ENCODE peak calls at places on chromosome 12, in seven cellular contexts. V, W, Z, O, Q, E and K are unnamed samples. For H3K4me1, the result is how much of the 10 kb centered on the place peaks cover.

GRCh38 chr12:112977641-112978040 is 678 bp upstream of the OAS2 start:
- DNase-seq in V (no peak), W (no peak), Z (no peak), O (no peak), Q (no peak), E (peak), K (no peak)

GRCh38 chr12:27865421-27865820 is 85.4 kb upstream of the MANSC4 start:
- DNase-seq in V (no peak), W (no peak), Z (peak), O (no peak), Q (no peak), E (no peak), K (no peak)

GRCh38 chr12:6341439-6342139 is at the start of gene TNFRSF1A:
- DNase-seq in V (peak), W (peak), Z (peak), O (peak), Q (no peak), E (peak), K (peak)

GRCh38 chr12:21483531-21483930 is 17.9 kb downstream of the RECQL start:
- DNase-seq in V (no peak), W (no peak), Z (no peak), O (no peak), Q (no peak), E (no peak), K (no peak)

GRCh38 chr12:31322651-31323248 is 3.2 kb downstream of the SINHCAF start:
- DNase-seq in V (no peak), W (peak), Z (peak), O (no peak), Q (no peak), E (no peak), K (peak)

GRCh38 chr12:2243275-2243674 is 190.5 kb downstream of the CACNA1C start:
- DNase-seq in V (no peak), W (peak), Z (no peak), O (no peak), Q (no peak), E (no peak), K (no peak)

GRCh38 chr12:28611115-28611435 is 420.8 kb downstream of the CCDC91 start:
- DNase-seq in V (no peak), W (no peak), Z (peak), O (no peak), Q (peak), E (no peak), K (no peak)

GRCh38 chr12:114655934-114656697 is 27.9 kb downstream of the TBX3 start:
- DNase-seq in V (no peak), W (peak), Z (peak), O (no peak), Q (peak), E (no peak), K (peak)

GRCh38 chr12:76083246-76083735 is 1.2 kb downstream of the NAP1L1 start:
- DNase-seq in V (no peak), W (no peak), Z (no peak), O (no peak), Q (no peak), E (no peak), K (no peak)

GRCh38 chr12:57755454-57756372 is 810 bp downstream of the MARCHF9 start:
- DNase-seq in V (peak), W (no peak), Z (no peak), O (peak), Q (no peak), E (peak), K (no peak)

DNA sequence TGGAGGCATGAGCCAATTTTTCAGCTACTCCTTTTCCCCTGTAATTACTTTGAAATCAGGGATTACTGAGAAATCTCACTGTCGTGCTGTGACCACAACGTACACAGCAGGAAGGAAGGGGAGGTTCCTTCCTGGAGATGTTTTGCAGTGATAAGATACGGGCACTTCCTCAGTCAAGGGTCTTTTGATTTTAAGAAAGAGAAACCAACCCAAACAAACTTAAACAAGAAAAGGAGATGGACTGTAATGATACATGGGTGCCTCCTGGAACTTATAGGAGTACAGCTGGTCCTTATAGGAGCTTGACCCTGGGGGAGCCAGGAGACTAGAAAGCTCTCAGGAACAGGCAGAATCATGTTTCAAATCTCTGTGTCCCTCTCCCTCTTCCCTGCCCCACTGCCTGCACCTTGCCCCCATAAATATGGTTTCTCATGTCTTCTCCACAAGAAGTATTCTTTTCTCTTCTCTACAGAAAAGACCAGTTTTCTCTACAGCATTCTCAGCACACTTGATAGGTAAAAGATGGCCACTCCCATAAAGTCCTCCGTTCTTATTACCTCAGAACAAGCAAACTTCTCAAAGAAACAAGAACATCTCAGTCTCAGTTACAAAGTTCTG is 281.1 kb upstream of the AMIGO2 start:
- DNase-seq in V (peak), W (peak), Z (peak), O (peak), Q (no peak), E (no peak), K (no peak)
- H3K4me3 ChIP-seq in V (peak), W (no peak), Z (no peak), O (peak), Q (no peak), E (no peak), K (no peak)

DNA sequence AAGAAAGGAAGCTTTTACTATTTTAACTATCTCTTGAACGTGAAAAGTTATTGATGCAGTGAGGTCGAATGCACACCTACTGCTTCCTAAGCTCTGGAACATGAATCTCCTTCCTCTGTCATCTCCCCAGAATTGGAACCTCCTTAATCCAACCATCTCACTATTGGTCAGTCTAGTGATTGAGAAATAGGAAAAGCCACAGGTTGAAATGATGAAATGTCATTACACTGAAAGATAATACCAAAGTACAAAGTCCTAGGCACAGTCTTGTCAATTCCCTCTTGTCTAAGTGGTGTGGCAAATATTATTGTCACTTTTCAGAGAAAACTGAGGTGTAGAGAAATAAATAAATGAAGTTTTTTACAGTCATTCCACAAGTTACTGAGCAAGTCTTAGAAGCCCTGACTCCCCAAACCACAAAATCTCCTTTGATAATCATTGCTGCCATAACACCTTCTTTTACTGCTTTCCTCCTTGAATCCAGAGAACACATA is 19.5 kb upstream of the HIGD1C start:
- DNase-seq in V (no peak), W (no peak), Z (no peak), O (no peak), Q (no peak), E (no peak), K (no peak)
- H3K4me1 ChIP-seq in V (under half), W (under half), Z (under half), O (under half), Q (under half), E (half or more), K (under half)

DNA sequence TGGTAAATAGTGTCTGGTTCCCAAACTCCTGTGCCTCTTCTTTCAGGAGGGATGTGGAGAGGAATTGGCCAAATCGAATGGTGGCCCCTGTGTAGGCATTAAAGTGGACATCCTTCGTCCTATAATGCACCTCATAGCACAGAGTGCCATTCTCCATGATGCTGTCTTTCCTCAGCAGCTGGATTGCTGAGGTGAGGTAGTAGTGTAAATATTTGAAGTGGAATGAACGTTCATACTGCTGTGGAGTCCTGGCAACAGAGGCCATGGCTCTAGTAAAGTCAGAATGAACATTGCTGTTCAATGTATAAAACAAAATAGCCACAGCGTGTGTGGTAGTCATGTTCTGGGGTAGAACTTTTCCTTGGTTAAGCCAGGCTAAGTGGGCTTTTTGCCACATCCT is 2.7 kb downstream of the ART4 start:
- DNase-seq in V (no peak), W (no peak), Z (no peak), O (no peak), Q (no peak), E (no peak), K (no peak)
- H3K4me3 ChIP-seq in V (no peak), W (no peak), Z (no peak), O (no peak), Q (no peak), E (no peak), K (no peak)

GRCh38 chr12:106670131-106670530 is 87.3 kb downstream of the RFX4 start:
- DNase-seq in V (no peak), W (no peak), Z (no peak), O (no peak), Q (no peak), E (no peak), K (no peak)
- H3K4me1 ChIP-seq in V (under half), W (under half), Z (under half), O (under half), Q (under half), E (under half), K (under half)

DNA sequence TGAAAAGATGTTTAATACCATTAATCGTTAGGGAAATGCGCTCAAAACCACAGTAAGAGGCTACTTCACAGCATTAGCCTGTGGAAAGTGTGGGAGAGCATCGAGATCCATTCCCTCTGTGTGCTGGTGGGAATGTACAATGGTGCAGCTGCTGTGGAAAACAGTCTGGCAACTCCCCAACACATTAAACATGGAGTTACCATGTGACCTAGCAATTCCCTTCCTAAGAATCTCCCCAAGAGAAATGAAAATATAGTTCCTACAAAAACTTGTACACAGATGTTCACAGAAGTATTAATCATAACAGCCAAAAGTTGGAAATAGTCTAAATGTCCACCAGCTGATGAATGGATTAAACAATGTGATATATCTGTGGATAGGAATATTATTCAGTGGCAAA is 23.8 kb downstream of the MLXIP start:
- DNase-seq in V (no peak), W (no peak), Z (peak), O (no peak), Q (no peak), E (no peak), K (no peak)
- H3K4me3 ChIP-seq in V (no peak), W (no peak), Z (no peak), O (no peak), Q (no peak), E (no peak), K (no peak)

GRCh38 chr12:53234236-53234635 is 2.2 kb upstream of the RARG start:
- DNase-seq in V (no peak), W (peak), Z (no peak), O (no peak), Q (no peak), E (peak), K (no peak)

GRCh38 chr12:53235164-53235563 is 3.2 kb upstream of the RARG start:
- DNase-seq in V (no peak), W (no peak), Z (no peak), O (no peak), Q (no peak), E (no peak), K (no peak)

GRCh38 chr12:53233671-53234091 is 1.7 kb upstream of the RARG start:
- DNase-seq in V (no peak), W (no peak), Z (no peak), O (no peak), Q (no peak), E (no peak), K (no peak)

GRCh38 chr12:53236443-53237111 is 4.6 kb upstream of the RARG start:
- DNase-seq in V (peak), W (no peak), Z (no peak), O (peak), Q (no peak), E (no peak), K (no peak)

DNA sequence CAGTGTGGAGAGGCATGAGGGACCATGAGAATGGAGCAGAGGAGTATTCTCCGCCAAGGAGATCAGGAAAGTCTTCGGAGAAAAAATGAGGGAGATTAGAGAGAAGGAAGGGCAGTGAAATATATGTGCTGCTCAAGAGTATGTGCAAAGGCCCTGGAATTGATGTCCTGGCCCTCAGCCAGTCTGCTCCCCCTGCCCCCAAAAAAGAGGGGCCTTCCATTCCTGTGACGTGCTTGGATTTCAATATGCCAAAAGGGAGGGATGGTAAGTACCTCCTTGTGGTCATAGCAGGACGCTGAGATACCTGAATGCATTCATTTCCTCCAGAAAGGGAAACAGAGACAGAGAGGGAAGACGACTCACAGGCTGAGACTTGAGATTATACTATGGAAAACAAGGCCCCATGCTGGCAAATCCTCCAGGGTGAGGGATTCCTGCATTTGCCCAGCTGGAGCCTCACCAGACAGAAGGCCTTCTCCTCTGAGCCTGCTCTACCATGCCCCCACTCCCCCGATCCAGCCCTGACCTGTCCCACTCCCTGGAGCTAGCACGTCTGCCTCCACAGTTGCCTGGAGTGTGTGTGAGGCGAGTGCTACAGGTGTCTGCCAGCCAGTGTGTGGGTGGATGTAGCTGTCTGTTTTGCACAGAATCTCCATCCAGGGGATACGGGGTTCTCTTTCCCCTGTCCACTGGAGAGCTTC is 3.9 kb upstream of the RARG start:
- DNase-seq in V (no peak), W (peak), Z (no peak), O (no peak), Q (no peak), E (no peak), K (no peak)
- H3K4me1 ChIP-seq in V (half or more), W (under half), Z (under half), O (under half), Q (half or more), E (under half), K (under half)

GRCh38 chr12:41254546-41254945 is 66.4 kb downstream of the PDZRN4 start:
- DNase-seq in V (no peak), W (no peak), Z (no peak), O (no peak), Q (no peak), E (no peak), K (no peak)
- H3K4me3 ChIP-seq in V (no peak), W (no peak), Z (no peak), O (no peak), Q (no peak), E (no peak), K (no peak)

GRCh38 chr12:108826115-108826806 is 31.1 kb downstream of the SSH1 start:
- DNase-seq in V (no peak), W (peak), Z (peak), O (no peak), Q (no peak), E (peak), K (no peak)
- H3K4me1 ChIP-seq in V (under half), W (under half), Z (under half), O (under half), Q (half or more), E (half or more), K (under half)

DNA sequence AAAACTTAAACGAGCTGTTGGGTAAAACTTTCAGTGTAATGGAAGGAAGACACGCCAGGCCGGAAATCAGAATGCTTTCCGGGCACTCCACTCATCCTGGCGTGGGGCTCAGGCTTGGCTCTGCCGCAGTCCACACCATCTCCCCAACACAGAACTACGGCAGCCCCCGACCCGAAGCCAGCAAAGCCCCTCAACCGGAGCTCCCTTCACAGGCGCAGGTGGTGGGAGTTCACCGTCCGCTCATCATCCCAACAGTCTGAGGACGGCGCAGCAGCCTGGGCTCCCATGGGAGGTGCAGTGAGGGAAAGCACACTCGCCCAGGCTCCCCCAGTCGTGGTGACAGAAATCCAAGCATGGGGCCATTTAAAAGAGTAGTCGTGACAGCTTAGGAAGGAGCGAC is 11.0 kb upstream of the MMP17 start:
- DNase-seq in V (no peak), W (no peak), Z (no peak), O (no peak), Q (no peak), E (no peak), K (no peak)
- H3K4me3 ChIP-seq in V (no peak), W (no peak), Z (no peak), O (no peak), Q (no peak), E (no peak), K (no peak)